ENCODE peak calls at places on chromosomes 4 and X, in nine cellular contexts. One of them, this sample, is unnamed.

GRCh38 chr4:118967393-118967792 is 78.7 kb downstream of the SYNPO2 start:
- DNase-seq in activated naive CD4-positive, alpha-beta T cell treated with anti-CD3 and anti-CD28 coated beads for 36 hours: no peak
- DNase-seq in omental fat pad: no peak
- DNase-seq in sciatic nerve: no peak
- DNase-seq in heart right ventricle: no peak
- DNase-seq in AG08395: peak
- DNase-seq in NCI-H2107: no peak
- DNase-seq in T1000: no peak
- DNase-seq in NCI-H460: no peak
- DNase-seq in this sample: no peak

GRCh38 chr4:104420766-104421165 is 73.9 kb downstream of the CXXC4 start:
- DNase-seq in omental fat pad: no peak
- DNase-seq in activated naive CD4-positive, alpha-beta T cell treated with anti-CD3 and anti-CD28 coated beads for 36 hours: no peak
- DNase-seq in heart right ventricle: no peak
- DNase-seq in AG08395: no peak
- DNase-seq in NCI-H2107: no peak
- DNase-seq in sciatic nerve: no peak
- DNase-seq in NCI-H460: no peak
- DNase-seq in T1000: no peak
- DNase-seq in this sample: no peak

GRCh38 chr4:152735302-152735917 is 44.1 kb downstream of the TIGD4 start:
- DNase-seq in NCI-H460: peak
- DNase-seq in sciatic nerve: no peak
- DNase-seq in AG08395: peak
- DNase-seq in heart right ventricle: no peak
- DNase-seq in omental fat pad: no peak
- DNase-seq in NCI-H2107: no peak
- DNase-seq in T1000: no peak
- DNase-seq in activated naive CD4-positive, alpha-beta T cell treated with anti-CD3 and anti-CD28 coated beads for 36 hours: no peak
- DNase-seq in this sample: no peak

GRCh38 chr4:120053916-120054315 is 12.7 kb downstream of the MAD2L1 start:
- DNase-seq in heart right ventricle: no peak
- DNase-seq in NCI-H2107: no peak
- DNase-seq in activated naive CD4-positive, alpha-beta T cell treated with anti-CD3 and anti-CD28 coated beads for 36 hours: no peak
- DNase-seq in NCI-H460: no peak
- DNase-seq in T1000: no peak
- DNase-seq in AG08395: no peak
- DNase-seq in sciatic nerve: no peak
- DNase-seq in omental fat pad: no peak
- DNase-seq in this sample: no peak

GRCh38 chr4:165560941-165561340 is 182.1 kb downstream of the CPE start:
- DNase-seq in sciatic nerve: no peak
- DNase-seq in T1000: no peak
- DNase-seq in NCI-H460: no peak
- DNase-seq in omental fat pad: no peak
- DNase-seq in heart right ventricle: no peak
- DNase-seq in NCI-H2107: no peak
- DNase-seq in AG08395: no peak
- DNase-seq in activated naive CD4-positive, alpha-beta T cell treated with anti-CD3 and anti-CD28 coated beads for 36 hours: no peak
- DNase-seq in this sample: no peak

GRCh38 chrX:49934148-49934547 is 11.8 kb downstream of the CLCN5 start:
- DNase-seq in NCI-H460: no peak
- DNase-seq in heart right ventricle: no peak
- DNase-seq in omental fat pad: no peak
- DNase-seq in AG08395: no peak
- DNase-seq in activated naive CD4-positive, alpha-beta T cell treated with anti-CD3 and anti-CD28 coated beads for 36 hours: no peak
- DNase-seq in T1000: no peak
- DNase-seq in sciatic nerve: no peak
- DNase-seq in NCI-H2107: no peak
- DNase-seq in this sample: no peak

GRCh38 chrX:101482296-101482695 is 3.0 kb upstream of the ARMCX4 start:
- DNase-seq in heart right ventricle: no peak
- DNase-seq in NCI-H460: no peak
- DNase-seq in NCI-H2107: no peak
- DNase-seq in sciatic nerve: no peak
- DNase-seq in T1000: no peak
- DNase-seq in activated naive CD4-positive, alpha-beta T cell treated with anti-CD3 and anti-CD28 coated beads for 36 hours: no peak
- DNase-seq in omental fat pad: no peak
- DNase-seq in AG08395: no peak
- DNase-seq in this sample: no peak

GRCh38 chr4:15541941-15542340 is 72.3 kb downstream of the CC2D2A start:
- DNase-seq in activated naive CD4-positive, alpha-beta T cell treated with anti-CD3 and anti-CD28 coated beads for 36 hours: no peak
- DNase-seq in sciatic nerve: no peak
- DNase-seq in omental fat pad: no peak
- DNase-seq in NCI-H460: no peak
- DNase-seq in NCI-H2107: no peak
- DNase-seq in heart right ventricle: no peak
- DNase-seq in T1000: no peak
- DNase-seq in AG08395: no peak
- DNase-seq in this sample: no peak

GRCh38 chr4:123838426-123838825 is 441.8 kb downstream of the SPRY1 start:
- DNase-seq in NCI-H460: no peak
- DNase-seq in activated naive CD4-positive, alpha-beta T cell treated with anti-CD3 and anti-CD28 coated beads for 36 hours: no peak
- DNase-seq in T1000: no peak
- DNase-seq in NCI-H2107: no peak
- DNase-seq in AG08395: no peak
- DNase-seq in heart right ventricle: no peak
- DNase-seq in omental fat pad: no peak
- DNase-seq in sciatic nerve: no peak
- DNase-seq in this sample: no peak

GRCh38 chr4:83709627-83710026 is 173.7 kb downstream of the GPAT3 start:
- DNase-seq in sciatic nerve: no peak
- DNase-seq in NCI-H460: no peak
- DNase-seq in heart right ventricle: no peak
- DNase-seq in AG08395: no peak
- DNase-seq in activated naive CD4-positive, alpha-beta T cell treated with anti-CD3 and anti-CD28 coated beads for 36 hours: no peak
- DNase-seq in T1000: no peak
- DNase-seq in omental fat pad: no peak
- DNase-seq in NCI-H2107: no peak
- DNase-seq in this sample: no peak

GRCh38 chr4:16598241-16599224 is 299.9 kb downstream of the LDB2 start:
- DNase-seq in T1000: peak
- DNase-seq in heart right ventricle: no peak
- DNase-seq in NCI-H2107: no peak
- DNase-seq in AG08395: peak
- DNase-seq in sciatic nerve: no peak
- DNase-seq in activated naive CD4-positive, alpha-beta T cell treated with anti-CD3 and anti-CD28 coated beads for 36 hours: no peak
- DNase-seq in NCI-H460: no peak
- DNase-seq in omental fat pad: no peak
- DNase-seq in this sample: no peak

GRCh38 chr4:26141916-26142638 is 178.7 kb upstream of the RBPJ start:
- DNase-seq in activated naive CD4-positive, alpha-beta T cell treated with anti-CD3 and anti-CD28 coated beads for 36 hours: peak
- DNase-seq in NCI-H2107: no peak
- DNase-seq in NCI-H460: no peak
- DNase-seq in heart right ventricle: peak
- DNase-seq in AG08395: peak
- DNase-seq in T1000: no peak
- DNase-seq in omental fat pad: no peak
- DNase-seq in sciatic nerve: no peak
- DNase-seq in this sample: peak

GRCh38 chrX:139691843-139692505 is 16.0 kb downstream of the MCF2 start:
- DNase-seq in NCI-H460: no peak
- DNase-seq in activated naive CD4-positive, alpha-beta T cell treated with anti-CD3 and anti-CD28 coated beads for 36 hours: no peak
- DNase-seq in heart right ventricle: no peak
- DNase-seq in omental fat pad: no peak
- DNase-seq in AG08395: no peak
- DNase-seq in sciatic nerve: no peak
- DNase-seq in T1000: no peak
- DNase-seq in NCI-H2107: no peak
- DNase-seq in this sample: no peak

GRCh38 chrX:9562851-9563250 is 98.0 kb downstream of the TBL1X start:
- DNase-seq in T1000: peak
- DNase-seq in sciatic nerve: no peak
- DNase-seq in NCI-H2107: no peak
- DNase-seq in NCI-H460: no peak
- DNase-seq in heart right ventricle: no peak
- DNase-seq in AG08395: peak
- DNase-seq in omental fat pad: no peak
- DNase-seq in activated naive CD4-positive, alpha-beta T cell treated with anti-CD3 and anti-CD28 coated beads for 36 hours: no peak
- DNase-seq in this sample: no peak

GRCh38 chr4:94532016-94532789 is 80.5 kb downstream of the PDLIM5 start:
- DNase-seq in activated naive CD4-positive, alpha-beta T cell treated with anti-CD3 and anti-CD28 coated beads for 36 hours: no peak
- DNase-seq in sciatic nerve: no peak
- DNase-seq in omental fat pad: no peak
- DNase-seq in NCI-H2107: no peak
- DNase-seq in NCI-H460: no peak
- DNase-seq in AG08395: no peak
- DNase-seq in T1000: peak
- DNase-seq in heart right ventricle: no peak
- DNase-seq in this sample: no peak

GRCh38 chr4:149790172-149790907 is 25.3 kb downstream of the IQCM start:
- DNase-seq in NCI-H460: no peak
- DNase-seq in activated naive CD4-positive, alpha-beta T cell treated with anti-CD3 and anti-CD28 coated beads for 36 hours: no peak
- DNase-seq in heart right ventricle: no peak
- DNase-seq in AG08395: no peak
- DNase-seq in omental fat pad: no peak
- DNase-seq in sciatic nerve: no peak
- DNase-seq in NCI-H2107: no peak
- DNase-seq in T1000: no peak
- DNase-seq in this sample: no peak

GRCh38 chr4:159298502-159298901 is 195.6 kb downstream of the RAPGEF2 start:
- DNase-seq in NCI-H460: no peak
- DNase-seq in activated naive CD4-positive, alpha-beta T cell treated with anti-CD3 and anti-CD28 coated beads for 36 hours: no peak
- DNase-seq in sciatic nerve: no peak
- DNase-seq in T1000: no peak
- DNase-seq in heart right ventricle: no peak
- DNase-seq in omental fat pad: no peak
- DNase-seq in AG08395: peak
- DNase-seq in NCI-H2107: no peak
- DNase-seq in this sample: no peak

GRCh38 chr4:3703677-3704521 is 62.3 kb upstream of the ADRA2C start:
- DNase-seq in NCI-H2107: no peak
- DNase-seq in sciatic nerve: no peak
- DNase-seq in omental fat pad: no peak
- DNase-seq in heart right ventricle: no peak
- DNase-seq in NCI-H460: no peak
- DNase-seq in activated naive CD4-positive, alpha-beta T cell treated with anti-CD3 and anti-CD28 coated beads for 36 hours: no peak
- DNase-seq in T1000: no peak
- DNase-seq in AG08395: no peak
- DNase-seq in this sample: no peak

GRCh38 chr4:147299205-147299604 is 181.7 kb upstream of the EDNRA start:
- DNase-seq in activated naive CD4-positive, alpha-beta T cell treated with anti-CD3 and anti-CD28 coated beads for 36 hours: no peak
- DNase-seq in omental fat pad: no peak
- DNase-seq in T1000: no peak
- DNase-seq in NCI-H460: no peak
- DNase-seq in heart right ventricle: no peak
- DNase-seq in sciatic nerve: no peak
- DNase-seq in NCI-H2107: no peak
- DNase-seq in AG08395: no peak
- DNase-seq in this sample: no peak

GRCh38 chrX:19792412-19792811 is 95.0 kb downstream of the SH3KBP1 start:
- DNase-seq in NCI-H460: no peak
- DNase-seq in T1000: no peak
- DNase-seq in NCI-H2107: no peak
- DNase-seq in sciatic nerve: no peak
- DNase-seq in activated naive CD4-positive, alpha-beta T cell treated with anti-CD3 and anti-CD28 coated beads for 36 hours: no peak
- DNase-seq in omental fat pad: no peak
- DNase-seq in heart right ventricle: no peak
- DNase-seq in AG08395: no peak
- DNase-seq in this sample: no peak

GRCh38 chrX:46444011-46444410 is 101.2 kb downstream of the ZNF674 start:
- DNase-seq in activated naive CD4-positive, alpha-beta T cell treated with anti-CD3 and anti-CD28 coated beads for 36 hours: no peak
- DNase-seq in NCI-H2107: no peak
- DNase-seq in AG08395: peak
- DNase-seq in sciatic nerve: no peak
- DNase-seq in T1000: peak
- DNase-seq in NCI-H460: no peak
- DNase-seq in omental fat pad: no peak
- DNase-seq in heart right ventricle: no peak
- DNase-seq in this sample: no peak

GRCh38 chr4:41024556-41025491 is 189.5 kb downstream of the APBB2 start:
- DNase-seq in omental fat pad: no peak
- DNase-seq in NCI-H2107: no peak
- DNase-seq in activated naive CD4-positive, alpha-beta T cell treated with anti-CD3 and anti-CD28 coated beads for 36 hours: no peak
- DNase-seq in NCI-H460: no peak
- DNase-seq in AG08395: no peak
- DNase-seq in heart right ventricle: no peak
- DNase-seq in T1000: no peak
- DNase-seq in sciatic nerve: no peak
- DNase-seq in this sample: no peak

GRCh38 chrX:104270212-104270611 is 15.5 kb upstream of the ESX1 start:
- DNase-seq in sciatic nerve: no peak
- DNase-seq in T1000: no peak
- DNase-seq in heart right ventricle: no peak
- DNase-seq in activated naive CD4-positive, alpha-beta T cell treated with anti-CD3 and anti-CD28 coated beads for 36 hours: no peak
- DNase-seq in NCI-H2107: no peak
- DNase-seq in omental fat pad: no peak
- DNase-seq in NCI-H460: no peak
- DNase-seq in AG08395: no peak
- DNase-seq in this sample: no peak

GRCh38 chrX:47047989-47048388 is 30.3 kb upstream of the RGN start:
- DNase-seq in heart right ventricle: no peak
- DNase-seq in NCI-H460: no peak
- DNase-seq in omental fat pad: no peak
- DNase-seq in AG08395: no peak
- DNase-seq in activated naive CD4-positive, alpha-beta T cell treated with anti-CD3 and anti-CD28 coated beads for 36 hours: no peak
- DNase-seq in sciatic nerve: no peak
- DNase-seq in T1000: no peak
- DNase-seq in NCI-H2107: no peak
- DNase-seq in this sample: no peak

GRCh38 chr4:166498541-166498940 is 625.5 kb downstream of the TLL1 start:
- DNase-seq in omental fat pad: no peak
- DNase-seq in NCI-H2107: no peak
- DNase-seq in activated naive CD4-positive, alpha-beta T cell treated with anti-CD3 and anti-CD28 coated beads for 36 hours: no peak
- DNase-seq in NCI-H460: no peak
- DNase-seq in AG08395: no peak
- DNase-seq in sciatic nerve: no peak
- DNase-seq in T1000: no peak
- DNase-seq in heart right ventricle: no peak
- DNase-seq in this sample: no peak

GRCh38 chrX:78456909-78457308 is 129.5 kb upstream of the CYSLTR1 start:
- DNase-seq in heart right ventricle: no peak
- DNase-seq in NCI-H2107: no peak
- DNase-seq in NCI-H460: no peak
- DNase-seq in omental fat pad: no peak
- DNase-seq in T1000: no peak
- DNase-seq in AG08395: no peak
- DNase-seq in activated naive CD4-positive, alpha-beta T cell treated with anti-CD3 and anti-CD28 coated beads for 36 hours: no peak
- DNase-seq in sciatic nerve: no peak
- DNase-seq in this sample: no peak

GRCh38 chrX:39030636-39031035 is 229.4 kb downstream of the MID1IP1 start:
- DNase-seq in sciatic nerve: no peak
- DNase-seq in AG08395: no peak
- DNase-seq in NCI-H2107: no peak
- DNase-seq in heart right ventricle: no peak
- DNase-seq in T1000: no peak
- DNase-seq in NCI-H460: no peak
- DNase-seq in omental fat pad: no peak
- DNase-seq in activated naive CD4-positive, alpha-beta T cell treated with anti-CD3 and anti-CD28 coated beads for 36 hours: no peak
- DNase-seq in this sample: no peak

GRCh38 chr4:153649572-153649991 is 34.5 kb upstream of the TLR2 start:
- DNase-seq in AG08395: no peak
- DNase-seq in NCI-H460: peak
- DNase-seq in activated naive CD4-positive, alpha-beta T cell treated with anti-CD3 and anti-CD28 coated beads for 36 hours: peak
- DNase-seq in T1000: no peak
- DNase-seq in sciatic nerve: no peak
- DNase-seq in heart right ventricle: no peak
- DNase-seq in omental fat pad: no peak
- DNase-seq in NCI-H2107: no peak
- DNase-seq in this sample: no peak

GRCh38 chr4:134328741-134329140 is 127.2 kb upstream of the PABPC4L start:
- DNase-seq in sciatic nerve: no peak
- DNase-seq in AG08395: no peak
- DNase-seq in omental fat pad: no peak
- DNase-seq in NCI-H2107: no peak
- DNase-seq in heart right ventricle: no peak
- DNase-seq in activated naive CD4-positive, alpha-beta T cell treated with anti-CD3 and anti-CD28 coated beads for 36 hours: no peak
- DNase-seq in T1000: no peak
- DNase-seq in NCI-H460: no peak
- DNase-seq in this sample: no peak

GRCh38 chrX:100994352-100995281 is 25.1 kb downstream of the ARL13A start:
- DNase-seq in AG08395: no peak
- DNase-seq in NCI-H2107: no peak
- DNase-seq in activated naive CD4-positive, alpha-beta T cell treated with anti-CD3 and anti-CD28 coated beads for 36 hours: peak
- DNase-seq in omental fat pad: no peak
- DNase-seq in heart right ventricle: no peak
- DNase-seq in sciatic nerve: no peak
- DNase-seq in T1000: no peak
- DNase-seq in NCI-H460: peak
- DNase-seq in this sample: no peak

GRCh38 chrX:46573331-46573895 is at the start of gene CHST7:
- DNase-seq in activated naive CD4-positive, alpha-beta T cell treated with anti-CD3 and anti-CD28 coated beads for 36 hours: peak
- DNase-seq in omental fat pad: no peak
- DNase-seq in NCI-H2107: no peak
- DNase-seq in T1000: peak
- DNase-seq in AG08395: peak
- DNase-seq in heart right ventricle: peak
- DNase-seq in NCI-H460: peak
- DNase-seq in sciatic nerve: peak
- DNase-seq in this sample: peak

This sample was measured in dorsolateral prefrontal cortex.